ENCODE peak calls at places on chromosomes 4 and X, in five cellular contexts. One of them, this sample, is unnamed.
A peak's percentile ranks its signal among the peaks of the same experiment; 100 is the strongest.

GRCh38 chrX:21744060-21744459 is 13.9 kb downstream of the SMPX start:
- DNase-seq in NCI-H82: no peak
- DNase-seq in AG09309: no peak
- DNase-seq in GM23248: no peak
- DNase-seq in stimulated activated CD4-positive, alpha-beta T cell treated with anti-CD3 and anti-CD28 coated beads, Interleukin-4, amount 100 ng/mL, for 1 hour: no peak
- DNase-seq in this sample: no peak

GRCh38 chrX:47751670-47752069 is 85.0 kb upstream of the ZNF81 start:
- DNase-seq in AG09309: no peak
- DNase-seq in stimulated activated CD4-positive, alpha-beta T cell treated with anti-CD3 and anti-CD28 coated beads, Interleukin-4, amount 100 ng/mL, for 1 hour: peak; percentile 30
- DNase-seq in NCI-H82: peak; percentile 73
- DNase-seq in GM23248: peak; percentile 62
- DNase-seq in this sample: peak; percentile 43

GRCh38 chr4:3304831-3305609 is 12.2 kb downstream of the RGS12 start:
- DNase-seq in AG09309: no peak
- DNase-seq in stimulated activated CD4-positive, alpha-beta T cell treated with anti-CD3 and anti-CD28 coated beads, Interleukin-4, amount 100 ng/mL, for 1 hour: no peak
- DNase-seq in GM23248: peak; percentile 71
- DNase-seq in NCI-H82: no peak
- DNase-seq in this sample: peak; percentile 70

GRCh38 chr4:23582671-23583070 is 307.2 kb downstream of the PPARGC1A start:
- DNase-seq in stimulated activated CD4-positive, alpha-beta T cell treated with anti-CD3 and anti-CD28 coated beads, Interleukin-4, amount 100 ng/mL, for 1 hour: no peak
- DNase-seq in NCI-H82: no peak
- DNase-seq in AG09309: no peak
- DNase-seq in GM23248: no peak
- DNase-seq in this sample: no peak

GRCh38 chr4:145944886-145945285 is 6.3 kb upstream of the ZNF827 start:
- DNase-seq in GM23248: peak; percentile 40
- DNase-seq in AG09309: no peak
- DNase-seq in NCI-H82: no peak
- DNase-seq in stimulated activated CD4-positive, alpha-beta T cell treated with anti-CD3 and anti-CD28 coated beads, Interleukin-4, amount 100 ng/mL, for 1 hour: no peak
- DNase-seq in this sample: no peak

GRCh38 chr4:88442636-88443260 is 14.2 kb upstream of the HERC5 start:
- DNase-seq in GM23248: no peak
- DNase-seq in NCI-H82: peak; percentile 14
- DNase-seq in AG09309: no peak
- DNase-seq in stimulated activated CD4-positive, alpha-beta T cell treated with anti-CD3 and anti-CD28 coated beads, Interleukin-4, amount 100 ng/mL, for 1 hour: no peak
- DNase-seq in this sample: no peak

GRCh38 chrX:131402124-131402811 is 113.2 kb upstream of the IGSF1 start:
- DNase-seq in stimulated activated CD4-positive, alpha-beta T cell treated with anti-CD3 and anti-CD28 coated beads, Interleukin-4, amount 100 ng/mL, for 1 hour: no peak
- DNase-seq in NCI-H82: no peak
- DNase-seq in AG09309: no peak
- DNase-seq in GM23248: no peak
- DNase-seq in this sample: no peak

GRCh38 chr4:2343476-2343875 is 75.0 kb downstream of the ZFYVE28 start:
- DNase-seq in GM23248: no peak
- DNase-seq in NCI-H82: no peak
- DNase-seq in stimulated activated CD4-positive, alpha-beta T cell treated with anti-CD3 and anti-CD28 coated beads, Interleukin-4, amount 100 ng/mL, for 1 hour: no peak
- DNase-seq in AG09309: no peak
- DNase-seq in this sample: no peak

GRCh38 chrX:2967584-2967983 is 38.4 kb upstream of the ARSD start:
- DNase-seq in GM23248: peak; percentile 10
- DNase-seq in NCI-H82: no peak
- DNase-seq in stimulated activated CD4-positive, alpha-beta T cell treated with anti-CD3 and anti-CD28 coated beads, Interleukin-4, amount 100 ng/mL, for 1 hour: no peak
- DNase-seq in AG09309: no peak
- DNase-seq in this sample: no peak

GRCh38 chrX:24153175-24153795 is 3.8 kb downstream of the ZFX start:
- DNase-seq in AG09309: no peak
- DNase-seq in GM23248: peak; percentile 55
- DNase-seq in stimulated activated CD4-positive, alpha-beta T cell treated with anti-CD3 and anti-CD28 coated beads, Interleukin-4, amount 100 ng/mL, for 1 hour: no peak
- DNase-seq in NCI-H82: peak; percentile 37
- DNase-seq in this sample: no peak

GRCh38 chr4:24413311-24413784 is 171.0 kb downstream of the DHX15 start:
- DNase-seq in AG09309: no peak
- DNase-seq in GM23248: no peak
- DNase-seq in NCI-H82: peak; percentile 81
- DNase-seq in stimulated activated CD4-positive, alpha-beta T cell treated with anti-CD3 and anti-CD28 coated beads, Interleukin-4, amount 100 ng/mL, for 1 hour: no peak
- DNase-seq in this sample: no peak

GRCh38 chr4:8539661-8540060 is 40.5 kb upstream of the GPR78 start:
- DNase-seq in NCI-H82: no peak
- DNase-seq in AG09309: no peak
- DNase-seq in GM23248: no peak
- DNase-seq in stimulated activated CD4-positive, alpha-beta T cell treated with anti-CD3 and anti-CD28 coated beads, Interleukin-4, amount 100 ng/mL, for 1 hour: peak; percentile 12
- DNase-seq in this sample: no peak

GRCh38 chr4:127698789-127699200 is 31.4 kb upstream of the SLC25A31 start:
- DNase-seq in AG09309: peak; percentile 65
- DNase-seq in NCI-H82: no peak
- DNase-seq in GM23248: peak; percentile 75
- DNase-seq in stimulated activated CD4-positive, alpha-beta T cell treated with anti-CD3 and anti-CD28 coated beads, Interleukin-4, amount 100 ng/mL, for 1 hour: no peak
- DNase-seq in this sample: no peak

GRCh38 chr4:53480909-53481308 is 103.5 kb downstream of the FIP1L1 start:
- DNase-seq in AG09309: no peak
- DNase-seq in stimulated activated CD4-positive, alpha-beta T cell treated with anti-CD3 and anti-CD28 coated beads, Interleukin-4, amount 100 ng/mL, for 1 hour: no peak
- DNase-seq in GM23248: peak; percentile 49
- DNase-seq in NCI-H82: no peak
- DNase-seq in this sample: no peak

GRCh38 chrX:7132335-7133035 is 15.0 kb upstream of the STS start:
- DNase-seq in AG09309: peak; percentile 55
- DNase-seq in NCI-H82: peak; percentile 42
- DNase-seq in stimulated activated CD4-positive, alpha-beta T cell treated with anti-CD3 and anti-CD28 coated beads, Interleukin-4, amount 100 ng/mL, for 1 hour: peak; percentile 19
- DNase-seq in GM23248: peak; percentile 76
- DNase-seq in this sample: peak; percentile 46